ENCODE peak calls at places on chromosome X, in nine cellular contexts. B is activated T-helper 9 cell treated with anti-CD3 and anti-CD28 coated beads, Interleukin-2, amount 50 U/mL, for 16 hours; F is amniotic stem cell; L is AML-193; N is endothelial cell of umbilical vein; T is AG20443; I is mammary epithelial cell; V is iPS DF 19.7; D is activated T-helper 1 cell treated with Interleukin-2 at 50 U/mL for 16 hours. A is an unnamed sample.

GRCh38 chrX:134423606-134424005 is 36.4 kb upstream of the HPRT1 start:
- DNase-seq in I (peak; percentile 5), D (no peak), L (no peak), F (no peak), V (no peak), B (no peak), N (peak; percentile 35), T (peak; percentile 9), A (peak; percentile 47)

GRCh38 chrX:53556868-53557267 is 122.7 kb upstream of the HSD17B10 start:
- DNase-seq in F (no peak), D (no peak), N (no peak), B (no peak), L (no peak), T (no peak), V (no peak), I (no peak), A (no peak)

GRCh38 chrX:22246620-22247019 is 26.1 kb upstream of the CBLL2 start:
- DNase-seq in D (no peak), T (peak; percentile 10), F (no peak), N (no peak), B (no peak), L (no peak), V (no peak), I (peak; percentile 90), A (no peak)

GRCh38 chrX:103730746-103731508 is 20.2 kb downstream of the TMEM31 start:
- DNase-seq in D (no peak), F (no peak), B (no peak), L (no peak), T (peak; percentile 62), V (no peak), N (peak; percentile 73), I (peak; percentile 76), A (peak; percentile 95)

GRCh38 chrX:129361566-129361965 is 161.7 kb downstream of the SMARCA1 start:
- DNase-seq in I (no peak), V (no peak), L (no peak), T (peak; percentile 9), N (no peak), F (no peak), B (no peak), D (no peak), A (no peak)

GRCh38 chrX:1305411-1305810 is 31.2 kb upstream of the IL3RA start:
- DNase-seq in V (no peak), N (no peak), I (no peak), L (no peak), D (no peak), F (no peak), B (no peak), T (no peak), A (no peak)

GRCh38 chrX:129769467-129770154 is 10.1 kb upstream of the SASH3 start:
- DNase-seq in B (peak; percentile 51), V (no peak), I (no peak), L (no peak), N (no peak), F (no peak), D (peak; percentile 53), T (no peak), A (no peak)

GRCh38 chrX:21738145-21738949 is 19.6 kb downstream of the SMPX start:
- DNase-seq in B (no peak), V (peak; percentile 57), N (no peak), I (no peak), T (no peak), D (no peak), F (no peak), L (no peak), A (peak; percentile 39)

GRCh38 chrX:150512426-150512825 is 56.0 kb upstream of the MTM1 start:
- DNase-seq in I (no peak), B (no peak), L (no peak), T (no peak), V (no peak), D (no peak), F (no peak), N (no peak), A (no peak)

GRCh38 chrX:135193740-135194139 is 22.5 kb upstream of the CT55 start:
- DNase-seq in D (no peak), I (no peak), B (no peak), N (no peak), F (no peak), T (no peak), V (no peak), L (no peak), A (no peak)

GRCh38 chrX:9614016-9614415 is 149.2 kb downstream of the TBL1X start:
- DNase-seq in I (no peak), N (no peak), B (no peak), D (no peak), L (no peak), T (peak; percentile 34), V (no peak), F (no peak), A (peak; percentile 8)

GRCh38 chrX:112849010-112849409 is 8.4 kb upstream of the AMOT start:
- DNase-seq in I (no peak), D (no peak), T (peak; percentile 15), N (no peak), F (no peak), V (no peak), L (no peak), B (no peak), A (peak; percentile 3)

GRCh38 chrX:57771689-57772088 is 91.6 kb upstream of the NLRP2B start:
- DNase-seq in B (no peak), V (no peak), N (no peak), D (no peak), L (no peak), F (no peak), I (peak; percentile 32), T (no peak), A (no peak)